ENCODE peak calls at places on chromosomes 4 and X, in nine cellular contexts. P is fibroblast of lung, J is Peyer's patch, O is HFF-Myc, H is cardiac fibroblast, B is AG10803, N is GM12865, Q is kidney epithelial cell, F is astrocyte. G is an unnamed sample.

GRCh38 chr4:113872426-113873260 is 106.8 kb downstream of the ARSJ start:
- DNase-seq in P (peak; percentile 68), O (no peak), F (peak; percentile 63), N (no peak), B (peak; percentile 47), H (peak; percentile 15), J (no peak), Q (peak; percentile 66), G (no peak)

GRCh38 chrX:119686087-119686639 is 6.8 kb downstream of the SEPTIN6 start:
- DNase-seq in J (peak; percentile 70), F (no peak), N (peak; percentile 79), B (peak; percentile 70), H (peak; percentile 14), P (no peak), Q (no peak), O (no peak), G (no peak)

GRCh38 chr4:123600921-123601904 is 204.6 kb downstream of the SPRY1 start:
- DNase-seq in O (no peak), Q (no peak), P (no peak), B (no peak), J (no peak), F (no peak), N (no peak), H (no peak), G (no peak)

GRCh38 chr4:152172146-152172545 is 363.7 kb downstream of the FBXW7 start:
- DNase-seq in P (no peak), Q (no peak), J (no peak), N (no peak), H (no peak), F (no peak), O (no peak), B (no peak), G (no peak)

GRCh38 chrX:149374751-149375150 is 130.4 kb downstream of the IDS start:
- DNase-seq in P (peak; percentile 46), H (no peak), B (peak; percentile 48), Q (no peak), O (peak; percentile 37), F (peak; percentile 35), N (no peak), J (no peak), G (no peak)

GRCh38 chr4:90030953-90031352 is 96.2 kb upstream of the CCSER1 start:
- DNase-seq in J (no peak), P (no peak), O (no peak), B (no peak), Q (no peak), H (no peak), F (no peak), N (no peak), G (no peak)

GRCh38 chr4:88759039-88759631 is 61.5 kb upstream of the NAP1L5 start:
- DNase-seq in O (peak; percentile 15), B (peak; percentile 66), P (peak; percentile 45), N (no peak), H (peak; percentile 78), J (no peak), Q (no peak), F (peak; percentile 31), G (peak; percentile 81)

GRCh38 chr4:7173821-7174220 is 18.5 kb upstream of the SORCS2 start:
- DNase-seq in Q (no peak), N (no peak), F (no peak), B (no peak), J (no peak), O (no peak), P (peak; percentile 40), H (no peak), G (no peak)

GRCh38 chr4:124499266-124499665 is 213.3 kb downstream of the ANKRD50 start:
- DNase-seq in H (no peak), N (no peak), J (no peak), B (no peak), O (no peak), F (no peak), P (peak; percentile 20), Q (no peak), G (peak; percentile 15)

GRCh38 chr4:65175585-65175984 is 494.7 kb downstream of the EPHA5 start:
- DNase-seq in O (no peak), B (no peak), J (no peak), Q (no peak), N (no peak), F (no peak), P (no peak), H (no peak), G (no peak)

GRCh38 chrX:65677954-65678469 is 10.6 kb downstream of the MSN start:
- DNase-seq in F (peak; percentile 89), J (no peak), B (peak; percentile 88), O (peak; percentile 61), P (peak; percentile 92), Q (no peak), N (no peak), H (peak; percentile 93), G (peak; percentile 95)

GRCh38 chr4:84019626-84020025 is 479.5 kb downstream of the NKX6-1 start:
- DNase-seq in H (no peak), Q (no peak), F (no peak), N (no peak), P (no peak), B (no peak), J (no peak), O (no peak), G (no peak)

GRCh38 chrX:121886557-121886956 is 839.1 kb downstream of the GLUD2 start:
- DNase-seq in J (no peak), H (no peak), Q (no peak), N (no peak), B (no peak), F (no peak), O (no peak), P (no peak), G (no peak)

GRCh38 chr4:54581807-54582206 is 76.0 kb upstream of the KIT start:
- DNase-seq in F (no peak), Q (no peak), B (no peak), N (no peak), P (no peak), H (no peak), O (no peak), J (no peak), G (no peak)

GRCh38 chr4:25484243-25484721 is 107.2 kb downstream of the ANAPC4 start:
- DNase-seq in N (no peak), Q (peak; percentile 50), F (peak; percentile 78), B (peak; percentile 6), J (no peak), O (no peak), H (peak; percentile 41), P (peak; percentile 82), G (peak; percentile 36)

GRCh38 chrX:18984381-18985185 is 669 bp upstream of the PHKA2 start:
- DNase-seq in F (peak; percentile 39), Q (no peak), B (peak; percentile 65), P (peak; percentile 67), O (no peak), N (peak; percentile 90), H (peak; percentile 76), J (peak; percentile 84), G (peak; percentile 72)

GRCh38 chr4:184444953-184445309 is 29.4 kb downstream of the IRF2 start:
- DNase-seq in P (no peak), J (peak; percentile 55), O (no peak), F (no peak), H (no peak), N (peak; percentile 62), Q (no peak), B (no peak), G (no peak)

GRCh38 chr4:184450045-184450444 is 24.3 kb downstream of the IRF2 start:
- DNase-seq in N (no peak), P (peak; percentile 75), Q (no peak), O (no peak), B (peak; percentile 81), F (peak; percentile 71), J (no peak), H (peak; percentile 79), G (peak; percentile 70)

GRCh38 chr4:184448828-184449227 is 25.5 kb downstream of the IRF2 start:
- DNase-seq in F (peak; percentile 41), H (peak; percentile 80), Q (no peak), B (peak; percentile 63), O (no peak), J (peak; percentile 51), N (peak; percentile 66), P (peak; percentile 62), G (peak; percentile 86)

GRCh38 chr4:184446132-184446531 is 28.2 kb downstream of the IRF2 start:
- DNase-seq in B (no peak), O (no peak), P (no peak), J (no peak), Q (no peak), F (no peak), H (no peak), N (no peak), G (no peak)

GRCh38 chr4:184447664-184448063 is 26.7 kb downstream of the IRF2 start:
- DNase-seq in H (no peak), N (no peak), Q (no peak), O (no peak), J (no peak), P (no peak), F (no peak), B (no peak), G (no peak)
- H3K4me3 ChIP-seq in H (no peak overlapping the region), N (no peak overlapping the region), Q (no peak overlapping the region), O (no peak overlapping the region), J (no peak overlapping the region), P (no peak overlapping the region), F (no peak overlapping the region), B (no peak overlapping the region), G (no peak overlapping the region)

DNA sequence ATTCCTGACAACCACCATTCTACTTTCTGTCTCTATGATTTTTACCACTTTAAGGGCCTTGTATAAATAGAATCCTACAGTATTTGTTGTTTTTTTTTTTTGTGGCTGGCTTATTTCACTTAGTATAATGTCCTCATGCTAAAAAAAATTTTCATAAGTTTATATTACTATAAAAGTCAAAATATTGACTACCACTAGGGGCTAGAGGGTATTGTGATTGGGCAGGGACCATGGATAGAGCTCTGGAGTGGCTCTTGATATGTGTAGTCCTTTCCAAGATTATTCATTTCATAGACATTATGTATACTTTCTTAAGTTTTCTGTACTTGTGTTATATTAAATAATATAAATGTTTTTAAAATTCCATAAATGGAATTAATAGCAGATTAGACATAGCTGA is 34.6 kb downstream of the MYOZ2 start:
- DNase-seq in O (no peak), H (no peak), P (no peak), Q (no peak), N (no peak), F (no peak), B (no peak), J (no peak), G (no peak)
- TF ChIP-seq CTCF in O (no peak), H (peak; percentile 21), P (no peak), Q (no peak), N (no peak), F (no peak), B (peak; percentile 7), J (no peak), G (peak; percentile 1)

DNA sequence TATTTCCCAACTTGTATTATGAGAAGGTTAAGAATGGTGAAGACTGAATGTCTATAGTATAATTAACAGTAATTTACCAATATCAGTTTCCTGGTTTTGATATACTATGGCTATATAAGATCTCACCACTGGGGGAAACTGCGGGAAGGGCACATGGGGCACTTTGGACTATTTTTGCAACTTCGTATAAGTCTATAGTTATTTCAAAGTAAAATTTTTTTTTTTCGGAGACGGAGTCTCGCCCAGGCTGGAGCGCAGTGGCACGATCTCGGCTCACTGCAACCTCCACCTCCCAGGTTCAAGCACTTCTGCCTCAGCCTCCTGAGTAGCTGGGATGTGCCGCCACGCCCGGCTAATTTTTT is 46.1 kb downstream of the CXorf58 start:
- DNase-seq in F (no peak), P (no peak), B (no peak), Q (no peak), O (no peak), N (peak; percentile 4), H (no peak), J (no peak), G (no peak)
- H3K4me3 ChIP-seq in F (no peak overlapping the region), P (no peak overlapping the region), B (no peak overlapping the region), Q (no peak overlapping the region), O (no peak overlapping the region), N (peak overlapping the region; percentile 50), H (no peak overlapping the region), J (no peak overlapping the region), G (no peak overlapping the region)

GRCh38 chr4:39658756-39659155 is 20.1 kb upstream of the SMIM14 start:
- DNase-seq in Q (no peak), N (no peak), J (no peak), P (no peak), H (peak; percentile 37), F (no peak), B (no peak), O (no peak), G (peak; percentile 49)
- TF ChIP-seq CTCF in Q (peak; percentile 27), N (no peak), J (peak; percentile 19), P (peak; percentile 5), H (peak; percentile 42), F (peak; percentile 30), B (peak; percentile 58), O (no peak), G (peak; percentile 66)

G was measured in fibroblast of pulmonary artery.